ENCODE peak calls at places on chromosomes 12 and 14, in six cellular contexts. B is CD8-positive, alpha-beta T cell; V is esophagus squamous epithelium; A is right cardiac atrium; X is IMR-90; O is A549. F is an unnamed sample. For H3K9me3, the result is how much of the 10 kb centered on the place peaks cover.

GRCh38 chr12:57223191-57224165 is 6.0 kb upstream of the SHMT2 start:
- DNase-seq in O (no peak), X (no peak), B (no peak), A (no peak), V (no peak), F (no peak)

GRCh38 chr12:132413931-132414588 is 75.9 kb upstream of the FBRSL1 start:
- DNase-seq in X (no peak), V (no peak), A (peak), B (no peak), O (no peak), F (peak)

GRCh38 chr12:106147956-106148355 is 9.2 kb upstream of the NUAK1 start:
- DNase-seq in X (no peak), O (no peak), A (peak), B (no peak), V (no peak), F (peak)

GRCh38 chr12:47192046-47192445 is 112.3 kb upstream of the AMIGO2 start:
- DNase-seq in X (no peak), V (no peak), O (no peak), B (no peak), A (no peak), F (no peak)

GRCh38 chr12:105343836-105344235 is 13.3 kb downstream of the C12orf75 start:
- DNase-seq in B (no peak), X (no peak), A (no peak), O (no peak), V (no peak), F (no peak)

GRCh38 chr14:20609215-20610001 is 18.2 kb upstream of the RNASE12 start:
- DNase-seq in A (peak), B (peak), V (no peak), X (peak), O (peak), F (peak)

GRCh38 chr14:101587403-101587998 is 26.2 kb downstream of the DIO3 start:
- DNase-seq in V (no peak), X (no peak), B (no peak), A (no peak), O (no peak), F (no peak)

GRCh38 chr14:50344831-50345563 is 32.9 kb downstream of the DMAC2L start:
- DNase-seq in B (no peak), V (no peak), O (no peak), X (peak), A (no peak), F (no peak)

GRCh38 chr14:75279739-75280447 is 1.3 kb downstream of the FOS start:
- DNase-seq in O (no peak), V (no peak), B (no peak), X (peak), A (peak), F (no peak)

GRCh38 chr14:73786632-73786941 is 65.0 kb upstream of the PTGR2 start:
- DNase-seq in B (no peak), V (no peak), A (peak), X (peak), O (peak), F (peak)

GRCh38 chr12:104480012-104480411 is 23.3 kb downstream of the CHST11 start:
- DNase-seq in X (no peak), O (no peak), A (no peak), V (no peak), B (no peak), F (no peak)

GRCh38 chr12:119225454-119225853 is 46.7 kb downstream of the HSPB8 start:
- DNase-seq in X (no peak), V (no peak), O (no peak), B (no peak), A (no peak), F (no peak)

GRCh38 chr14:54278665-54279295 is 118.0 kb upstream of the CDKN3 start:
- DNase-seq in X (no peak), V (no peak), O (no peak), B (no peak), A (no peak), F (no peak)

GRCh38 chr14:74459289-74459946 is 33.4 kb upstream of the SYNDIG1L start:
- DNase-seq in B (no peak), V (no peak), O (peak), X (peak), A (no peak), F (peak)

GRCh38 chr12:115012861-115013667 is 329.1 kb upstream of the TBX3 start:
- DNase-seq in A (peak), B (no peak), X (no peak), V (no peak), O (no peak), F (no peak)

DNA sequence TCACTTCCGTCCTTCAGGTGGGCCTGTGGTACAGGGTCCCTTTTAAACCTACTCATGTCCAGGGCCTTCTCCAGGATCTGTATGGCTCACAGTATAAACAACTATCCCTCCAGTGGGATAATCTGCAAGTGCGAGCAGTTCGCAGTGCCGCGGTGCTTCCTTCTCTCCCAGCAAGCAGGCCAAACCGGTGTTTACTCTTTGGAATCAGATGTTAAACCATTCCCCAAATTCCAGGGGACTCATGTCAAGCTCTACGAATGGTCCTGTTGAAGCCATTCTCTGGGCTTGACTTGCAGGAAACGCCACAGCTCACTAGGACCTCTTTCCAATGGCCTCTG is 59.6 kb downstream of the OR11H12 start:
- DNase-seq in V (no peak), B (no peak), X (no peak), O (no peak), A (no peak), F (no peak)
- H3K9me3 ChIP-seq in V (under half), B (under half), X (under half), O (under half), A (under half), F (under half)

DNA sequence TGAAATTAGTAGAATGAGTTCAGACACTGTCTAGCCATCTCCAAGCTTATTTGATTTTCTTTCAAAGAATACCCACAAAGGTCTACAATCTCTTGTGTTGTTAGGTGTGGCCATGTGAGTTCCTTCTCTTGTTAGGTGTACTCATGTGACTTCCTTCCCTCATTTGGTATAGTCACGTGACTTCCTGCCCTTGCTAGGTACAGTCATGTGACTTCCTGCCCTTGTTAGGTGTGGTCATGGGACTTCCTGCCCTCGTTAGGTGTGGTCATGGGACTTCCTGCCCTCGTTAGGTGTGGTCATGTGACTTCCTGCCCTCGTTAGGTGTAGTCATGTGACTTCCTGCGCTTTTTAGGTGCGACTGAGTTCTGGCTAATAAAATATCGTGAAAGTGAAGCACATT is 179.6 kb downstream of the TMX1 start:
- DNase-seq in A (no peak), X (no peak), B (peak), V (no peak), O (peak), F (no peak)
- H3K27ac ChIP-seq in A (no peak), X (no peak), B (peak), V (no peak), O (no peak), F (no peak)

GRCh38 chr12:16344269-16344668 is 3.2 kb upstream of the MGST1 start:
- DNase-seq in B (no peak), X (peak), O (no peak), A (no peak), V (no peak), F (no peak)
- H3K9me3 ChIP-seq in B (under half), X (under half), O (under half), A (under half), V (under half), F (under half)

GRCh38 chr12:53603196-53603595 is 23.0 kb downstream of the ATF7 start:
- DNase-seq in X (no peak), A (no peak), O (no peak), V (no peak), B (no peak), F (no peak)
- H3K27ac ChIP-seq in X (no peak), A (no peak), O (no peak), V (peak), B (no peak), F (no peak)

DNA sequence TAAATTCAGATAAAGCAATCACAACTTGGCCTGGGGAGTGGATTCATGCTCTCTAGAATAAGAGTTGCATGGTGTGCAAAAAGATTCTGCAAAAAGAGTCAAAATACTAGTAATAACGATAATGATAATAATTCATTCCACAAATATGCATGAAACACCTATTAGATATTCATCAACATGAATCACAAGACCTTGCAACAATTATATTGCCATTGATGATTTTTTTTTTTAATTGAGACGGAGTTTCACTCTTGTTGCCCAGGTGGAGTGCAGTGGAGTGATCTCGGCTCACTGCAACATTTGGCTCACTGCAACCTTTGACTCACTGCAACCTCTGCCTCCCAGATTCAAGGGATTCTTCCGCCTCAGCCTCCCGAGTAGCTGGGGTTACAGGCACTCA is 109.2 kb upstream of the FLRT2 start:
- DNase-seq in A (no peak), X (no peak), O (no peak), V (no peak), B (no peak), F (no peak)
- H3K9me3 ChIP-seq in A (under half), X (under half), O (under half), V (under half), B (under half), F (under half)

GRCh38 chr14:79598339-79598738 is 613.0 kb downstream of the DIO2 start:
- DNase-seq in X (peak), O (no peak), V (no peak), B (no peak), A (no peak), F (no peak)
- H3K27ac ChIP-seq in X (no peak), O (no peak), V (no peak), B (no peak), A (no peak), F (no peak)

GRCh38 chr14:105864651-105865265 is 338.4 kb downstream of the TMEM121 start:
- DNase-seq in B (no peak), O (no peak), A (peak), X (no peak), V (no peak), F (no peak)
- H3K9me3 ChIP-seq in B (under half), O (under half), A (under half), X (half or more), V (under half), F (under half)